ENCODE peak calls at places on chromosomes 1 and 21, in five cellular contexts. G is A549, C is heart left ventricle, T is prostate gland, B is endothelial cell. K is an unnamed sample.

GRCh38 chr1:48644950-48645605 is 131.6 kb downstream of the BEND5 start:
- DNase-seq in C (no peak), T (no peak), B (no peak), G (no peak), K (no peak)

GRCh38 chr1:226443439-226443838 is 35.5 kb upstream of the PARP1 start:
- DNase-seq in B (no peak), T (no peak), G (no peak), C (no peak), K (no peak)

GRCh38 chr1:239757711-239758110 is 334.0 kb upstream of the FMN2 start:
- DNase-seq in C (no peak), T (no peak), G (no peak), B (no peak), K (no peak)

GRCh38 chr21:15552914-15553491 is 176.8 kb upstream of the USP25 start:
- DNase-seq in T (no peak), G (peak), B (no peak), C (no peak), K (no peak)

GRCh38 chr1:62774006-62774405 is 9.9 kb upstream of the ATG4C start:
- DNase-seq in B (no peak), G (no peak), T (no peak), C (no peak), K (no peak)

GRCh38 chr21:42579456-42580075 is 65.9 kb downstream of the SLC37A1 start:
- DNase-seq in C (no peak), T (no peak), B (no peak), G (no peak), K (peak)

GRCh38 chr1:113899101-113899500 is 5.5 kb downstream of the AP4B1 start:
- DNase-seq in C (no peak), B (no peak), G (no peak), T (no peak), K (no peak)

GRCh38 chr1:108758782-108759181 is 12.3 kb downstream of the STXBP3 start:
- DNase-seq in G (no peak), C (no peak), T (no peak), B (no peak), K (no peak)

GRCh38 chr1:235759336-235759735 is 107.4 kb downstream of the LYST start:
- DNase-seq in T (no peak), G (no peak), C (no peak), B (no peak), K (no peak)

GRCh38 chr1:212518188-212518951 is 85.7 kb downstream of the NENF start:
- DNase-seq in B (no peak), C (peak), G (peak), T (no peak), K (no peak)

GRCh38 chr1:159925713-159926066 is 383 bp upstream of the TAGLN2 start:
- DNase-seq in B (no peak), G (no peak), T (peak), C (no peak), K (peak)

GRCh38 chr1:1198423-1199140 is 7.8 kb downstream of the TNFRSF18 start:
- DNase-seq in G (no peak), C (peak), T (no peak), B (peak), K (no peak)

GRCh38 chr1:75275107-75275506 is 140.9 kb downstream of the LHX8 start:
- DNase-seq in G (no peak), C (no peak), T (no peak), B (no peak), K (no peak)

GRCh38 chr1:40738831-40739230 is 44.8 kb upstream of the KCNQ4 start:
- DNase-seq in C (no peak), G (no peak), T (no peak), B (no peak), K (no peak)

GRCh38 chr21:28113718-28114117 is 879.0 kb downstream of the LTN1 start:
- DNase-seq in T (no peak), C (no peak), G (no peak), B (no peak), K (no peak)

GRCh38 chr1:73953611-73954010 is 244.4 kb downstream of the LRRIQ3 start:
- DNase-seq in B (no peak), C (no peak), T (no peak), G (no peak), K (no peak)

GRCh38 chr21:33492571-33492970 is 1.1 kb upstream of the DNAJC28 start:
- DNase-seq in T (no peak), G (no peak), B (no peak), C (no peak), K (no peak)

GRCh38 chr1:222334026-222334680 is 213.8 kb downstream of the HHIPL2 start:
- DNase-seq in C (no peak), T (no peak), B (no peak), G (no peak), K (no peak)

GRCh38 chr1:24692351-24692980 is 49.4 kb downstream of the SRRM1 start:
- DNase-seq in G (no peak), T (no peak), B (no peak), C (no peak), K (no peak)

GRCh38 chr1:91650764-91651163 is 150.1 kb downstream of the CDC7 start:
- DNase-seq in G (peak), T (no peak), C (peak), B (no peak), K (no peak)

GRCh38 chr1:215583185-215583692 is 16.1 kb downstream of the KCTD3 start:
- DNase-seq in G (no peak), T (no peak), C (no peak), B (no peak), K (peak)

GRCh38 chr1:67535474-67535873 is 105.3 kb upstream of the SERBP1 start:
- DNase-seq in T (peak), B (peak), C (peak), G (peak), K (peak)

GRCh38 chr1:26584022-26584485 is 54.5 kb downstream of the RPS6KA1 start:
- DNase-seq in C (no peak), T (no peak), G (peak), B (no peak), K (peak)

GRCh38 chr21:37435120-37435519 is 68.5 kb downstream of the DYRK1A start:
- DNase-seq in C (no peak), T (no peak), G (no peak), B (peak), K (peak)

GRCh38 chr1:169483500-169483966 is 2.2 kb downstream of the SLC19A2 start:
- DNase-seq in B (no peak), G (no peak), T (peak), C (no peak), K (no peak)

GRCh38 chr1:55272994-55273393 is 57.8 kb upstream of the USP24 start:
- DNase-seq in B (no peak), C (no peak), G (no peak), T (no peak), K (peak)

K was measured in Caco-2.